ENCODE peak calls at places on chromosomes 11 and 22, in four cellular contexts. One of them, this sample, is unnamed.

GRCh38 chr22:23099525-23099792 is 29.1 kb downstream of the GNAZ start:
- DNase-seq in CD8-positive, alpha-beta T cell: no peak
- DNase-seq in heart right ventricle: no peak
- DNase-seq in uterus: no peak
- DNase-seq in this sample: no peak

GRCh38 chr11:111807098-111807497 is 40.9 kb upstream of the PPP2R1B start:
- DNase-seq in uterus: no peak
- DNase-seq in CD8-positive, alpha-beta T cell: no peak
- DNase-seq in heart right ventricle: no peak
- DNase-seq in this sample: no peak

GRCh38 chr11:1644601-1645356 is 15.2 kb downstream of the KRTAP5-5 start:
- DNase-seq in heart right ventricle: no peak
- DNase-seq in uterus: no peak
- DNase-seq in CD8-positive, alpha-beta T cell: no peak
- DNase-seq in this sample: no peak

GRCh38 chr11:2442554-2442953 is 1.8 kb downstream of the TRPM5 start:
- DNase-seq in heart right ventricle: no peak
- DNase-seq in uterus: no peak
- DNase-seq in CD8-positive, alpha-beta T cell: no peak
- DNase-seq in this sample: no peak

GRCh38 chr22:45242778-45243191 is 2.1 kb upstream of the KIAA0930 start:
- DNase-seq in heart right ventricle: no peak
- DNase-seq in uterus: no peak
- DNase-seq in CD8-positive, alpha-beta T cell: no peak
- DNase-seq in this sample: peak; percentile 35

GRCh38 chr22:23457586-23457985 is 122.5 kb downstream of the IGLL1 start:
- DNase-seq in CD8-positive, alpha-beta T cell: no peak
- DNase-seq in heart right ventricle: no peak
- DNase-seq in uterus: no peak
- DNase-seq in this sample: no peak

GRCh38 chr11:120906752-120907151 is 117.2 kb upstream of the TBCEL start:
- DNase-seq in heart right ventricle: no peak
- DNase-seq in uterus: no peak
- DNase-seq in CD8-positive, alpha-beta T cell: no peak
- DNase-seq in this sample: no peak

GRCh38 chr11:117230981-117231636 is 764 bp downstream of the PCSK7 start:
- DNase-seq in CD8-positive, alpha-beta T cell: no peak
- DNase-seq in heart right ventricle: no peak
- DNase-seq in uterus: no peak
- DNase-seq in this sample: no peak

GRCh38 chr11:109309153-109309552 is 112.8 kb upstream of the C11orf87 start:
- DNase-seq in CD8-positive, alpha-beta T cell: no peak
- DNase-seq in uterus: no peak
- DNase-seq in heart right ventricle: no peak
- DNase-seq in this sample: no peak

GRCh38 chr11:68116892-68117435 is 4.2 kb downstream of the CHKA start:
- DNase-seq in heart right ventricle: no peak
- DNase-seq in CD8-positive, alpha-beta T cell: no peak
- DNase-seq in uterus: no peak
- DNase-seq in this sample: no peak
- H3K27ac ChIP-seq in heart right ventricle: no peak overlapping the region
- H3K27ac ChIP-seq in CD8-positive, alpha-beta T cell: no peak overlapping the region
- H3K27ac ChIP-seq in uterus: no peak overlapping the region
- H3K27ac ChIP-seq in this sample: peak overlapping the region; percentile 84

GRCh38 chr11:6636480-6636879 is 17.3 kb upstream of the TPP1 start:
- DNase-seq in heart right ventricle: no peak
- DNase-seq in uterus: no peak
- DNase-seq in CD8-positive, alpha-beta T cell: no peak
- DNase-seq in this sample: no peak
- H3K27ac ChIP-seq in heart right ventricle: peak overlapping the region; percentile 55
- H3K27ac ChIP-seq in uterus: peak overlapping the region; percentile 63
- H3K27ac ChIP-seq in CD8-positive, alpha-beta T cell: no peak overlapping the region
- H3K27ac ChIP-seq in this sample: no peak overlapping the region

DNA sequence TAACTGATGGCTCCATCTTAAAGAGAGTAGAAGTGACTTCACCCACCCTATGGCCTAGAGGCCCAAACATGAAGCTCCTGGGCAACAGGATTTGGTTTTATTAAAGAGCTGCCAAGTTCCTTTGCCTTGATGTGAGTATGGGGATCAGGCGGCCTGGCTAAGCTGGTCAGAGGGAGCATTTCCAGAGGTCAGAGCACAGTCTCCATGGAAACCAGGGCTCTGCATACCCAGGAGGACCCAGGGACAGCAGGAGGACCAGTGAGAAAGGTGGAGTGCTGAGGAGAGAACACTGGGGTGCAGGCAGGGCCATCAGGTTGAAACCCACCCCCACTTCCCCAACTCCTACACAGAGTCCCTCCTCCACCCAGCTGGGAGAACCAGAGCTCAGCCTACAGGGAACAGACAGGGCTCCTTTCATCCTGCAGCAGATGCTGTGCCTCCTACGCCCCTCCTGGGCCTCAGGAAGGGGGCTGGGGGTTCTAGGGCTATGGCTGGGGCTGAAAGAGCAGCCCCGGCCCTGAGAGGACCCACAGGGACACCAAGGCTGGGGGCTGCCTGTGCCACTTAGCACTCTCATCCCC is 13.9 kb upstream of the P2RY6 start:
- DNase-seq in uterus: peak; percentile 5
- DNase-seq in heart right ventricle: no peak
- DNase-seq in CD8-positive, alpha-beta T cell: no peak
- DNase-seq in this sample: no peak
- H3K27ac ChIP-seq in uterus: no peak overlapping the region
- H3K27ac ChIP-seq in heart right ventricle: peak overlapping the region; percentile 62
- H3K27ac ChIP-seq in CD8-positive, alpha-beta T cell: no peak overlapping the region
- H3K27ac ChIP-seq in this sample: no peak overlapping the region

DNA sequence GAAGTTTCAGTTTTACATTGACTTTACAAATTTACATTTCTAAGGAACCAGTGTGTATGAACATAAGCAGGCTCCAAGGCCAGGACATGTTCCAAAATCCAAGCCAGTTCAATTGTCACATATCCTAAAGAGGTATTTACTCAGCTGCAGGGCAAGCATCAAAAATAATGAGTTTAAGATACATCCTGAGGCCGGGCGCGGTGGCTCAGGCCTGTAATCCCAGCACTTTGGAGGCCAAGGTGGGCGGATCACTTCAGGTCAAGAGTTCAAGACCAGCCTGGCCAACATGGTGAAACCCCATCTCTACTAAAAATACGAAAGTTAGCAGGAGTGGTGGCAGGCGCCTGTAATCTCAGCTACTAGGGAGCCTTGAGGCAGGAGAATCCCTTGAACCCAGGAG is 39.0 kb upstream of the AKIP1 start:
- DNase-seq in heart right ventricle: no peak
- DNase-seq in CD8-positive, alpha-beta T cell: no peak
- DNase-seq in uterus: no peak
- DNase-seq in this sample: no peak
- H3K27ac ChIP-seq in heart right ventricle: peak overlapping the region; percentile 16
- H3K27ac ChIP-seq in CD8-positive, alpha-beta T cell: no peak overlapping the region
- H3K27ac ChIP-seq in uterus: peak overlapping the region; percentile 96
- H3K27ac ChIP-seq in this sample: no peak overlapping the region

This sample was measured in caudate nucleus.